ENCODE peak calls at places on chromosomes 3 and 15, in six cellular contexts. One of them, this sample, is unnamed. For H3K4me1, the result is how much of the 10 kb centered on the place peaks cover.

GRCh38 chr3:172461530-172462138 is 13.4 kb upstream of the GHSR start:
- DNase-seq in A549: peak
- DNase-seq in sigmoid colon: no peak
- DNase-seq in stomach: no peak
- DNase-seq in K562: peak
- DNase-seq in transverse colon: no peak
- DNase-seq in this sample: no peak

GRCh38 chr15:80925597-80926059 is 64.0 kb downstream of the MESD start:
- DNase-seq in K562: no peak
- DNase-seq in transverse colon: no peak
- DNase-seq in A549: no peak
- DNase-seq in stomach: no peak
- DNase-seq in sigmoid colon: no peak
- DNase-seq in this sample: no peak

GRCh38 chr15:70892002-70892911 is at the start of the genes LRRC49 and THAP10:
- DNase-seq in transverse colon: peak
- DNase-seq in K562: peak
- DNase-seq in stomach: peak
- DNase-seq in A549: peak
- DNase-seq in sigmoid colon: peak
- DNase-seq in this sample: peak

GRCh38 chr15:64911317-64912186 is at the start of gene ANKDD1A:
- DNase-seq in K562: no peak
- DNase-seq in stomach: peak
- DNase-seq in A549: peak
- DNase-seq in transverse colon: peak
- DNase-seq in sigmoid colon: peak
- DNase-seq in this sample: peak

GRCh38 chr15:100186366-100186765 is 155.4 kb downstream of the ADAMTS17 start:
- DNase-seq in A549: no peak
- DNase-seq in stomach: no peak
- DNase-seq in K562: no peak
- DNase-seq in sigmoid colon: peak
- DNase-seq in transverse colon: no peak
- DNase-seq in this sample: no peak

GRCh38 chr3:114093596-114093995 is 37.1 kb downstream of the QTRT2 start:
- DNase-seq in A549: peak
- DNase-seq in stomach: peak
- DNase-seq in transverse colon: peak
- DNase-seq in sigmoid colon: peak
- DNase-seq in K562: peak
- DNase-seq in this sample: peak

GRCh38 chr3:169060037-169060436 is 603.5 kb downstream of the MECOM start:
- DNase-seq in K562: no peak
- DNase-seq in sigmoid colon: no peak
- DNase-seq in stomach: no peak
- DNase-seq in A549: no peak
- DNase-seq in transverse colon: no peak
- DNase-seq in this sample: no peak

GRCh38 chr3:63232764-63233396 is 45.2 kb upstream of the SYNPR start:
- DNase-seq in A549: no peak
- DNase-seq in transverse colon: no peak
- DNase-seq in stomach: no peak
- DNase-seq in sigmoid colon: no peak
- DNase-seq in K562: no peak
- DNase-seq in this sample: no peak

GRCh38 chr15:31953573-31953972 is 76.7 kb upstream of the CHRNA7 start:
- DNase-seq in K562: no peak
- DNase-seq in transverse colon: no peak
- DNase-seq in stomach: no peak
- DNase-seq in sigmoid colon: no peak
- DNase-seq in A549: no peak
- DNase-seq in this sample: no peak

GRCh38 chr3:5138214-5138981 is 16.3 kb downstream of the ARL8B start:
- DNase-seq in A549: no peak
- DNase-seq in K562: no peak
- DNase-seq in sigmoid colon: no peak
- DNase-seq in stomach: no peak
- DNase-seq in transverse colon: no peak
- DNase-seq in this sample: no peak

GRCh38 chr3:105527949-105528348 is 161.2 kb downstream of the ALCAM start:
- DNase-seq in sigmoid colon: no peak
- DNase-seq in K562: no peak
- DNase-seq in A549: peak
- DNase-seq in stomach: no peak
- DNase-seq in transverse colon: no peak
- DNase-seq in this sample: no peak

GRCh38 chr3:65246561-65246960 is 558.8 kb upstream of the ADAMTS9 start:
- DNase-seq in K562: no peak
- DNase-seq in A549: no peak
- DNase-seq in sigmoid colon: no peak
- DNase-seq in transverse colon: no peak
- DNase-seq in stomach: no peak
- DNase-seq in this sample: no peak

GRCh38 chr3:172061724-172062184 is 22.4 kb downstream of the FNDC3B start:
- DNase-seq in K562: no peak
- DNase-seq in A549: peak
- DNase-seq in transverse colon: peak
- DNase-seq in sigmoid colon: no peak
- DNase-seq in stomach: no peak
- DNase-seq in this sample: no peak

GRCh38 chr15:81091889-81092558 is 42.0 kb upstream of the CFAP161 start:
- DNase-seq in A549: peak
- DNase-seq in K562: peak
- DNase-seq in sigmoid colon: no peak
- DNase-seq in transverse colon: no peak
- DNase-seq in stomach: no peak
- DNase-seq in this sample: no peak

GRCh38 chr3:11159421-11159904 is 5.2 kb downstream of the HRH1 start:
- DNase-seq in K562: no peak
- DNase-seq in A549: no peak
- DNase-seq in transverse colon: peak
- DNase-seq in stomach: no peak
- DNase-seq in sigmoid colon: peak
- DNase-seq in this sample: peak

GRCh38 chr3:29972594-29972993 is 633.8 kb upstream of the TGFBR2 start:
- DNase-seq in stomach: no peak
- DNase-seq in sigmoid colon: no peak
- DNase-seq in A549: no peak
- DNase-seq in transverse colon: no peak
- DNase-seq in K562: no peak
- DNase-seq in this sample: peak

GRCh38 chr3:51637941-51638471 is 33.0 kb upstream of the TEX264 start:
- DNase-seq in A549: peak
- DNase-seq in K562: peak
- DNase-seq in transverse colon: peak
- DNase-seq in sigmoid colon: no peak
- DNase-seq in stomach: peak
- DNase-seq in this sample: no peak

GRCh38 chr3:42159706-42160472 is 68.7 kb downstream of the TRAK1 start:
- DNase-seq in stomach: peak
- DNase-seq in K562: peak
- DNase-seq in A549: peak
- DNase-seq in sigmoid colon: peak
- DNase-seq in transverse colon: peak
- DNase-seq in this sample: no peak

GRCh38 chr3:139113231-139113749 is 68.6 kb upstream of the PRR23C start:
- DNase-seq in sigmoid colon: no peak
- DNase-seq in transverse colon: no peak
- DNase-seq in stomach: no peak
- DNase-seq in A549: no peak
- DNase-seq in K562: peak
- DNase-seq in this sample: no peak
- H3K27ac ChIP-seq in sigmoid colon: no peak
- H3K27ac ChIP-seq in transverse colon: no peak
- H3K27ac ChIP-seq in stomach: no peak
- H3K27ac ChIP-seq in A549: no peak
- H3K27ac ChIP-seq in K562: no peak
- H3K27ac ChIP-seq in this sample: no peak

DNA sequence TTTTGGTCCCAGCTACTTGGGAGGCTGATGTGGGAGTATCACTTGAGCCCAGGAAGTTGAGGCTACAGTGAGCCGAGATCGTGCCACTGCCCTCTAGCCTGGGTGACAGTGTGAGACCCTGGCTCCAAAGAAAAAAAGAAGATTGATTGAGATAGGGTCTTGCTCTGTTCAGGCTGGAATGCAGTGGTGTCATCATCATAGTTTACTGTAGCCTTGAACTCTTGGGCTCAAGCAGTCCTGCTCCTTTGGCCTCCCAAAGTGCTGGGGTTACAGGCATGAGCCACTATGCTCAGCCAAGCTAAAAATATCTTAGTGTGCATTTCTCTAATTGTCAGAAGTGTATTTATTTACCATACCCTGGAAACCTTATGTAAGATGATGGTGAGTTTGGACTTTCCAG is 43.9 kb downstream of the IGF1R start:
- DNase-seq in stomach: no peak
- DNase-seq in sigmoid colon: no peak
- DNase-seq in transverse colon: no peak
- DNase-seq in A549: no peak
- DNase-seq in K562: no peak
- DNase-seq in this sample: no peak
- H3K4me1 ChIP-seq in stomach: under half
- H3K4me1 ChIP-seq in sigmoid colon: half or more
- H3K4me1 ChIP-seq in transverse colon: under half
- H3K4me1 ChIP-seq in A549: half or more
- H3K4me1 ChIP-seq in K562: under half
- H3K4me1 ChIP-seq in this sample: under half

GRCh38 chr3:197349368-197349767 is 51.0 kb upstream of the DLG1 start:
- DNase-seq in K562: no peak
- DNase-seq in stomach: no peak
- DNase-seq in sigmoid colon: no peak
- DNase-seq in A549: no peak
- DNase-seq in transverse colon: no peak
- DNase-seq in this sample: no peak
- TF ChIP-seq EP300 in K562: no peak
- TF ChIP-seq EP300 in stomach: no peak
- TF ChIP-seq EP300 in sigmoid colon: no peak
- TF ChIP-seq EP300 in A549: no peak
- TF ChIP-seq EP300 in transverse colon: no peak
- TF ChIP-seq EP300 in this sample: no peak

GRCh38 chr15:73683257-73683623 is 943 bp upstream of the CD276 start:
- DNase-seq in transverse colon: no peak
- DNase-seq in K562: no peak
- DNase-seq in A549: no peak
- DNase-seq in stomach: no peak
- DNase-seq in sigmoid colon: no peak
- DNase-seq in this sample: no peak
- H3K27ac ChIP-seq in transverse colon: peak
- H3K27ac ChIP-seq in K562: no peak
- H3K27ac ChIP-seq in A549: peak
- H3K27ac ChIP-seq in stomach: no peak
- H3K27ac ChIP-seq in sigmoid colon: peak
- H3K27ac ChIP-seq in this sample: no peak

DNA sequence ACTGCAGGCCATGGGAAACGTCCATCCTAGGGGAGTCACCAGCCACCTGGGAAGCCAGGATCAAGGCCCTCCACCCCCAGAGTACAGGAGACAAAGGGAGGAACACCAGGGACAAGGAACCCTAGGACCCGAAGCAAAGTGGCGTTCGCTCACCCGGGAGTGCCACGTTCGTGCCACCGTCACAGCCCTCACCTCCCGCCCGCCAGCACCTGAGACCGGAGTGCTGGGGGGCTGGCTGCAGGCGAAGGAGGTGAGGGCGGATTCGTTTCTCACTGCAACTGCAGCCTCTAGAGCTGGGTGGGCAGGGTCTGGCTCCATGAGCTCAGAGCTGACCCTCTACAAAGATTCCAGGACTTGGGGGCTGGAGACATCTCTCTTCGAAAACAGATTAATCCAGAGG is 26.3 kb downstream of the ZDHHC19 start:
- DNase-seq in sigmoid colon: no peak
- DNase-seq in stomach: no peak
- DNase-seq in transverse colon: no peak
- DNase-seq in A549: no peak
- DNase-seq in K562: no peak
- DNase-seq in this sample: no peak
- H3K4me1 ChIP-seq in sigmoid colon: under half
- H3K4me1 ChIP-seq in stomach: under half
- H3K4me1 ChIP-seq in transverse colon: under half
- H3K4me1 ChIP-seq in A549: under half
- H3K4me1 ChIP-seq in K562: under half
- H3K4me1 ChIP-seq in this sample: under half

GRCh38 chr15:75121547-75121946 is 80.1 kb upstream of the C15orf39 start:
- DNase-seq in sigmoid colon: no peak
- DNase-seq in K562: no peak
- DNase-seq in A549: no peak
- DNase-seq in transverse colon: no peak
- DNase-seq in stomach: no peak
- DNase-seq in this sample: no peak
- TF ChIP-seq EP300 in sigmoid colon: no peak
- TF ChIP-seq EP300 in K562: no peak
- TF ChIP-seq EP300 in A549: no peak
- TF ChIP-seq EP300 in transverse colon: no peak
- TF ChIP-seq EP300 in stomach: no peak
- TF ChIP-seq EP300 in this sample: no peak

GRCh38 chr15:72827216-72827615 is 43.7 kb upstream of the ADPGK start:
- DNase-seq in sigmoid colon: no peak
- DNase-seq in stomach: no peak
- DNase-seq in A549: no peak
- DNase-seq in K562: no peak
- DNase-seq in transverse colon: no peak
- DNase-seq in this sample: no peak
- H3K27ac ChIP-seq in sigmoid colon: no peak
- H3K27ac ChIP-seq in stomach: no peak
- H3K27ac ChIP-seq in A549: no peak
- H3K27ac ChIP-seq in K562: no peak
- H3K27ac ChIP-seq in transverse colon: no peak
- H3K27ac ChIP-seq in this sample: no peak

DNA sequence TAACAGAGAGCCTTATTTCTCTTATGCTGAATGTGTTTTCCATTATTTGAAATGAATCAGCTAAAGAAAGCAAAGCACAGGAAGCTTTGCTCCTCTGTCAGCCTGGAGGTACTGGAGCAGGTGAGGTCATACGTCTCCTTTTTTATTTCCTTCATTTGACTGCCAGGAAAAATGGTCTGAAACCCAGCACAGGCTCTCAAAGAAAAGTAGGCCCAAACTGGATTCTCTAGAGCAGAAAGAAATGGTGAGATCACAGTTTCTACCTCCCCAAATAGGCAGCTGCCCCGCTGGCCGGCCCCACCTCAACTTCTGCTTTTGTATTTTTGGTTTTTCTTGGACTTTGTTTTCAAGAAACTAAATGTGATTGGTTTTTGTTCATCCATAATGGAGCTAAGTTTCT is 95.1 kb downstream of the RPL39L start:
- DNase-seq in K562: no peak
- DNase-seq in A549: no peak
- DNase-seq in sigmoid colon: no peak
- DNase-seq in stomach: no peak
- DNase-seq in transverse colon: no peak
- DNase-seq in this sample: no peak
- H3K4me1 ChIP-seq in K562: under half
- H3K4me1 ChIP-seq in A549: under half
- H3K4me1 ChIP-seq in sigmoid colon: under half
- H3K4me1 ChIP-seq in stomach: under half
- H3K4me1 ChIP-seq in transverse colon: under half
- H3K4me1 ChIP-seq in this sample: under half

This sample was measured in tibial nerve.